ENCODE peak calls at places on chromosomes 6 and 20, in five cellular contexts. I is neural crest cell, E is GM18507, A is SJCRH30, T is breast epithelium. L is an unnamed sample.

GRCh38 chr6:45420083-45420908 is 42.6 kb upstream of the SUPT3H start:
- DNase-seq in T (peak; percentile 34), A (peak; percentile 54), E (no peak), I (peak; percentile 5), L (no peak)

GRCh38 chr6:43477235-43478007 is at the start of gene TJAP1:
- DNase-seq in I (peak; percentile 93), E (peak; percentile 88), T (peak; percentile 93), A (peak; percentile 93), L (peak; percentile 84)

GRCh38 chr20:64063389-64064144 is 569 bp downstream of the TCEA2 start:
- DNase-seq in T (peak; percentile 40), E (no peak), A (peak; percentile 53), I (no peak), L (no peak)

GRCh38 chr20:47743671-47744070 is 41.6 kb downstream of the SULF2 start:
- DNase-seq in E (no peak), A (no peak), T (no peak), I (no peak), L (no peak)

GRCh38 chr20:21702001-21702400 is 3.5 kb upstream of the PAX1 start:
- DNase-seq in A (no peak), E (no peak), T (no peak), I (no peak), L (no peak)

GRCh38 chr20:50628326-50628725 is 63.0 kb downstream of the RIPOR3 start:
- DNase-seq in A (peak; percentile 46), T (no peak), I (no peak), E (no peak), L (no peak)

GRCh38 chr6:131107166-131107565 is 28.1 kb upstream of the AKAP7 start:
- DNase-seq in E (no peak), I (no peak), T (no peak), A (no peak), L (no peak)

GRCh38 chr20:45097485-45098095 is 3.3 kb downstream of the KCNS1 start:
- DNase-seq in T (no peak), E (no peak), I (no peak), A (no peak), L (no peak)

GRCh38 chr6:35311390-35312075 is 13.9 kb downstream of the DEF6 start:
- DNase-seq in T (no peak), I (no peak), A (no peak), E (no peak), L (no peak)

GRCh38 chr6:138572885-138573284 is 73.6 kb upstream of the NHSL1 start:
- DNase-seq in A (no peak), E (no peak), I (no peak), T (no peak), L (no peak)

GRCh38 chr6:6315660-6316059 is 4.8 kb downstream of the F13A1 start:
- DNase-seq in I (peak; percentile 53), T (peak; percentile 19), A (peak; percentile 19), E (peak; percentile 12), L (peak; percentile 16)

GRCh38 chr20:24862606-24863005 is 86.5 kb upstream of the CST7 start:
- DNase-seq in A (no peak), T (no peak), I (no peak), E (no peak), L (no peak)

GRCh38 chr6:158039178-158039557 is 57.5 kb downstream of the SYNJ2 start:
- DNase-seq in T (no peak), E (no peak), A (no peak), I (no peak), L (no peak)

GRCh38 chr20:47576516-47577033 is 74.9 kb downstream of the NCOA3 start:
- DNase-seq in I (no peak), A (peak; percentile 91), E (peak; percentile 40), T (peak; percentile 36), L (no peak)

GRCh38 chr20:8385247-8385646 is 253.2 kb downstream of the PLCB1 start:
- DNase-seq in A (peak; percentile 84), I (no peak), E (no peak), T (no peak), L (no peak)

GRCh38 chr6:50791900-50792508 is 26.7 kb upstream of the TFAP2B start:
- DNase-seq in E (peak; percentile 9), I (peak; percentile 18), A (peak; percentile 13), T (no peak), L (peak; percentile 58)

GRCh38 chr6:11722805-11723631 is 55.6 kb downstream of the ADTRP start:
- DNase-seq in T (no peak), E (no peak), I (no peak), A (no peak), L (no peak)

GRCh38 chr6:131061771-131062160 is 1.3 kb downstream of the EPB41L2 start:
- DNase-seq in I (no peak), E (no peak), T (no peak), A (no peak), L (no peak)

GRCh38 chr20:11891081-11891826 is 26.4 kb upstream of the BTBD3 start:
- DNase-seq in T (peak; percentile 58), I (peak; percentile 48), A (peak; percentile 69), E (no peak), L (no peak)

GRCh38 chr6:139698526-139699182 is 324.2 kb upstream of the CITED2 start:
- DNase-seq in T (no peak), A (no peak), E (no peak), I (no peak), L (no peak)

GRCh38 chr6:69848552-69848951 is 17.8 kb upstream of the COL19A1 start:
- DNase-seq in I (no peak), T (no peak), A (peak; percentile 36), E (no peak), L (no peak)

GRCh38 chr6:77466055-77467028 is 3.1 kb upstream of the HTR1B start:
- DNase-seq in E (peak; percentile 14), I (peak; percentile 66), A (no peak), T (no peak), L (no peak)

GRCh38 chr20:45917790-45918141 is 5.8 kb upstream of the PLTP start:
- DNase-seq in A (peak; percentile 86), E (no peak), T (no peak), I (no peak), L (no peak)

GRCh38 chr20:49245921-49246740 is 26.9 kb downstream of the DDX27 start:
- DNase-seq in I (no peak), A (peak; percentile 63), T (no peak), E (peak; percentile 25), L (no peak)

GRCh38 chr20:44723391-44723790 is 8.2 kb downstream of the CCN5 start:
- DNase-seq in I (no peak), E (no peak), A (no peak), T (no peak), L (no peak)

GRCh38 chr6:85069577-85069976 is 305.2 kb upstream of the TBX18 start:
- DNase-seq in A (no peak), T (no peak), E (no peak), I (no peak), L (no peak)

GRCh38 chr20:57647933-57648785 is 27.9 kb upstream of the ZBP1 start:
- DNase-seq in T (no peak), I (no peak), A (no peak), E (no peak), L (no peak)

GRCh38 chr20:24805456-24806233 is 143.4 kb upstream of the CST7 start:
- DNase-seq in E (no peak), A (no peak), I (no peak), T (no peak), L (no peak)

GRCh38 chr20:58833921-58834320 is 16.8 kb downstream of the GNAS-AS1 start:
- DNase-seq in E (no peak), T (no peak), A (no peak), I (no peak), L (no peak)

GRCh38 chr6:146287691-146288369 is 255.8 kb upstream of the RAB32 start:
- DNase-seq in I (no peak), A (no peak), T (no peak), E (no peak), L (no peak)

GRCh38 chr6:147033267-147033666 is 170.9 kb upstream of the STXBP5 start:
- DNase-seq in T (no peak), E (no peak), A (peak; percentile 63), I (peak; percentile 2), L (no peak)